ENCODE peak calls at places on chromosomes 16 and 17, in four cellular contexts. I, R, U and Z are unnamed samples.

GRCh38 chr16:24820522-24820921 is 25.2 kb upstream of the SLC5A11 start:
- DNase-seq in I (peak; percentile 12), R (no peak), U (no peak), Z (no peak)

GRCh38 chr16:70750893-70751467 is 50.0 kb downstream of the VAC14 start:
- DNase-seq in I (peak; percentile 98), R (no peak), U (peak; percentile 96), Z (no peak)

GRCh38 chr16:55717326-55717725 is 61.5 kb downstream of the SLC6A2 start:
- DNase-seq in I (no peak), R (no peak), U (no peak), Z (no peak)

GRCh38 chr17:67421869-67422273 is 44.8 kb downstream of the PITPNC1 start:
- DNase-seq in R (peak; percentile 79), U (peak; percentile 42), I (peak; percentile 36), Z (no peak)

GRCh38 chr17:14725729-14726128 is 424.8 kb downstream of the HS3ST3B1 start:
- DNase-seq in U (no peak), I (no peak), R (no peak), Z (no peak)

GRCh38 chr16:87895641-87896141 is 26.4 kb upstream of the SLC7A5 start:
- DNase-seq in U (no peak), R (no peak), I (peak; percentile 17), Z (peak; percentile 40)

GRCh38 chr16:15942901-15943690 is 6.3 kb upstream of the ABCC1 start:
- DNase-seq in U (no peak), I (no peak), R (no peak), Z (no peak)

GRCh38 chr16:20898938-20899502 is 1.1 kb downstream of the DCUN1D3 start:
- DNase-seq in R (no peak), I (peak; percentile 78), U (peak; percentile 59), Z (no peak)

GRCh38 chr17:76191891-76192290 is 48.4 kb downstream of the RNF157 start:
- DNase-seq in R (no peak), I (no peak), U (no peak), Z (no peak)

GRCh38 chr16:21023509-21024202 is 123.1 kb downstream of the LYRM1 start:
- DNase-seq in I (peak; percentile 64), R (no peak), U (no peak), Z (no peak)

GRCh38 chr16:5228369-5228768 is 130.8 kb upstream of the EEF2KMT start:
- DNase-seq in I (no peak), U (no peak), R (no peak), Z (no peak)

GRCh38 chr16:85928411-85928820 is 29.5 kb downstream of the IRF8 start:
- DNase-seq in I (peak; percentile 74), R (no peak), U (no peak), Z (no peak)

GRCh38 chr17:10698116-10698818 is 873 bp downstream of the ADPRM start:
- DNase-seq in U (no peak), R (no peak), I (peak; percentile 55), Z (no peak)

GRCh38 chr16:4239020-4239419 is 2.9 kb downstream of the SRL start:
- DNase-seq in I (no peak), R (no peak), U (no peak), Z (no peak)

GRCh38 chr17:56676807-56677206 is 83.3 kb downstream of the NOG start:
- DNase-seq in U (no peak), I (no peak), R (no peak), Z (no peak)

GRCh38 chr17:56679148-56679766 is 85.8 kb downstream of the NOG start:
- DNase-seq in U (no peak), I (peak; percentile 47), R (no peak), Z (no peak)

GRCh38 chr17:56680676-56681075 is 87.2 kb downstream of the NOG start:
- DNase-seq in I (no peak), R (no peak), U (no peak), Z (no peak)

GRCh38 chr17:56679767-56680422 is 86.4 kb downstream of the NOG start:
- DNase-seq in I (no peak), R (no peak), U (no peak), Z (no peak)

GRCh38 chr17:56678249-56679144 is 85.0 kb downstream of the NOG start:
- DNase-seq in R (no peak), U (no peak), I (no peak), Z (no peak)
- H3K27ac ChIP-seq in R (no peak overlapping the region), U (no peak overlapping the region), I (no peak overlapping the region), Z (no peak overlapping the region)

GRCh38 chr17:7296189-7296861 is 1.9 kb upstream of the YBX2 start:
- DNase-seq in R (peak; percentile 84), I (peak; percentile 87), U (no peak), Z (peak; percentile 42)
- H3K27ac ChIP-seq in R (no peak overlapping the region), I (no peak overlapping the region), U (no peak overlapping the region), Z (no peak overlapping the region)

DNA sequence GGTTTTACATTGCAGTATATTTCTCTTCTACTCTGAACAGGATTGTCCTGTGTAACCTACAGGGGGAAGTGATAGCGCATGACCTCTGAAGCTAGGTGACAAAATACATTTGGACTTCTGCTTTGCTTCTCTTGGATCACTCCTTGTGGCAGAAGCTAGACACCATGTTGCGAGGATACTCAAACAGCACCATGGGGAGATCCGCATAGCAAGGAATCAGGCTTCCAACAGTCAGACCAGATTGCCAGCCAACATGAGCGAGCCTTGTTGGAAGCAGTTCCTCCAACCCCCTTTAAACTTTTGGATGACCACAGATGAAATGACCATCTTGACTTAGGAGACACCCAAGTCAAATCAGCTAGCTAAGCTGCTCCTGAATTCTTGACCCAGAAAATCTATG is 748.3 kb downstream of the MAF start:
- DNase-seq in R (no peak), I (no peak), U (no peak), Z (no peak)
- H3K27ac ChIP-seq in R (no peak overlapping the region), I (no peak overlapping the region), U (no peak overlapping the region), Z (no peak overlapping the region)

GRCh38 chr17:27351741-27352140 is 57.8 kb downstream of the WSB1 start:
- DNase-seq in I (peak; percentile 55), U (no peak), R (no peak), Z (no peak)

GRCh38 chr17:27349540-27350021 is 55.7 kb downstream of the WSB1 start:
- DNase-seq in U (no peak), I (no peak), R (no peak), Z (no peak)

GRCh38 chr17:27346228-27346899 is 52.5 kb downstream of the WSB1 start:
- DNase-seq in I (peak; percentile 44), R (no peak), U (no peak), Z (no peak)

GRCh38 chr17:27345141-27345904 is 51.4 kb downstream of the WSB1 start:
- DNase-seq in U (no peak), R (peak; percentile 50), I (peak; percentile 80), Z (no peak)

DNA sequence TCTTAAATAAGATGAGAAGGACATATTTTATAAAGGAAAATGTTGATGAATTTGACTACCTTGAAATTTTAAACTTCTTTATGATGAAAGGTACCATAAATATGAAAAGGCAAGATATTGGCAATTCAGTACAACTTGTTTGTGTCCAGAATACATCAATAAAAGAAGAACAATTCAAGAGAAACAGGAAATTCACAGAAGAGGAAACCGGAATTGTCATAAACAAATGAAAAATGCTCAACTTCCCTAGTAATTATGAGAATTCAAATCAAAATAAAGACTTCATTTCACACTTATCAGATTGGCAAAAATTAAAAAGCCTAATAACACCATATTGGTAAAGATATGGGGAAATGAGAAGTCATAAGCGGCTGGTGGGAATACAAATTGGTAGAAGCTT is 54.3 kb downstream of the WSB1 start:
- DNase-seq in I (no peak), U (no peak), R (no peak), Z (no peak)
- H3K27ac ChIP-seq in I (no peak overlapping the region), U (no peak overlapping the region), R (no peak overlapping the region), Z (no peak overlapping the region)

GRCh38 chr16:84034516-84034915 is 8.1 kb downstream of the SLC38A8 start:
- DNase-seq in U (no peak), I (no peak), R (no peak), Z (no peak)

GRCh38 chr16:84032458-84033178 is 10.0 kb downstream of the SLC38A8 start:
- DNase-seq in I (no peak), U (no peak), R (no peak), Z (no peak)

GRCh38 chr16:84029297-84030096 is 13.1 kb downstream of the SLC38A8 start:
- DNase-seq in U (no peak), R (no peak), I (no peak), Z (no peak)

GRCh38 chr16:84033251-84034195 is 9.1 kb downstream of the SLC38A8 start:
- DNase-seq in R (no peak), I (no peak), U (no peak), Z (no peak)

GRCh38 chr16:84031556-84031955 is 11.0 kb downstream of the SLC38A8 start:
- DNase-seq in U (no peak), I (no peak), R (no peak), Z (no peak)
- H3K27ac ChIP-seq in U (no peak overlapping the region), I (no peak overlapping the region), R (no peak overlapping the region), Z (no peak overlapping the region)

GRCh38 chr17:1446201-1446600 is 9.8 kb downstream of the CRK start:
- DNase-seq in R (no peak), U (no peak), I (no peak), Z (no peak)
- H3K27ac ChIP-seq in R (no peak overlapping the region), U (no peak overlapping the region), I (no peak overlapping the region), Z (no peak overlapping the region)